ENCODE peak calls at places on chromosomes 7 and 10, in five cellular contexts. One of them, this sample, is unnamed.

GRCh38 chr7:1288390-1288995 is 55.8 kb downstream of the UNCX start:
- DNase-seq in dermis blood vessel endothelial cell: no peak
- DNase-seq in tibial artery: no peak
- DNase-seq in heart right ventricle: no peak
- DNase-seq in ELR: no peak
- DNase-seq in this sample: no peak

GRCh38 chr7:4138866-4139265 is 543.2 kb upstream of the FOXK1 start:
- DNase-seq in ELR: no peak
- DNase-seq in heart right ventricle: no peak
- DNase-seq in dermis blood vessel endothelial cell: no peak
- DNase-seq in tibial artery: no peak
- DNase-seq in this sample: no peak

GRCh38 chr10:132489704-132490534 is 47.7 kb upstream of the INPP5A start:
- DNase-seq in tibial artery: no peak
- DNase-seq in dermis blood vessel endothelial cell: no peak
- DNase-seq in heart right ventricle: no peak
- DNase-seq in ELR: no peak
- DNase-seq in this sample: no peak

GRCh38 chr7:4784799-4785198 is 9.4 kb downstream of the AP5Z1 start:
- DNase-seq in dermis blood vessel endothelial cell: no peak
- DNase-seq in ELR: no peak
- DNase-seq in tibial artery: no peak
- DNase-seq in heart right ventricle: no peak
- DNase-seq in this sample: no peak

GRCh38 chr7:86939197-86939814 is 120.1 kb downstream of the ELAPOR2 start:
- DNase-seq in tibial artery: peak
- DNase-seq in dermis blood vessel endothelial cell: peak
- DNase-seq in ELR: peak
- DNase-seq in heart right ventricle: no peak
- DNase-seq in this sample: peak

GRCh38 chr7:88835147-88835728 is 39.7 kb upstream of the TEX47 start:
- DNase-seq in dermis blood vessel endothelial cell: peak
- DNase-seq in tibial artery: no peak
- DNase-seq in heart right ventricle: no peak
- DNase-seq in ELR: peak
- DNase-seq in this sample: peak

GRCh38 chr10:14705548-14706234 is 69.0 kb downstream of the FAM107B start:
- DNase-seq in ELR: no peak
- DNase-seq in dermis blood vessel endothelial cell: no peak
- DNase-seq in tibial artery: no peak
- DNase-seq in heart right ventricle: no peak
- DNase-seq in this sample: no peak

GRCh38 chr7:92737706-92738105 is 98.7 kb downstream of the CDK6 start:
- DNase-seq in tibial artery: no peak
- DNase-seq in dermis blood vessel endothelial cell: no peak
- DNase-seq in heart right ventricle: no peak
- DNase-seq in ELR: no peak
- DNase-seq in this sample: no peak

GRCh38 chr10:50653142-50653541 is 29.4 kb upstream of the SGMS1 start:
- DNase-seq in ELR: peak
- DNase-seq in heart right ventricle: no peak
- DNase-seq in tibial artery: no peak
- DNase-seq in dermis blood vessel endothelial cell: peak
- DNase-seq in this sample: peak

GRCh38 chr7:128192497-128193142 is 48.5 kb upstream of the LEP start:
- DNase-seq in dermis blood vessel endothelial cell: no peak
- DNase-seq in tibial artery: no peak
- DNase-seq in ELR: no peak
- DNase-seq in heart right ventricle: no peak
- DNase-seq in this sample: no peak

GRCh38 chr10:69224862-69225657 is 4.9 kb downstream of the HKDC1 start:
- DNase-seq in dermis blood vessel endothelial cell: peak
- DNase-seq in tibial artery: no peak
- DNase-seq in ELR: peak
- DNase-seq in heart right ventricle: no peak
- DNase-seq in this sample: peak